ENCODE peak calls at places on chromosomes 12 and 14, in four cellular contexts. G is glutamatergic neuron, C is astrocyte of the cerebellum, Y is nephron progenitor cell. O is an unnamed sample.
A peak's percentile ranks its signal among the peaks of the same experiment; 100 is the strongest.

GRCh38 chr12:131015581-131016337 is 62.1 kb downstream of the ADGRD1 start:
- DNase-seq in G (no peak), Y (no peak), C (no peak), O (no peak)

GRCh38 chr12:71710276-71711125 is 24.6 kb downstream of the TMEM19 start:
- DNase-seq in C (peak; percentile 69), G (no peak), Y (no peak), O (no peak)

GRCh38 chr12:50488801-50489200 is 16.0 kb upstream of the DIP2B start:
- DNase-seq in G (no peak), Y (no peak), C (no peak), O (no peak)

GRCh38 chr12:96985515-96986362 is 78.7 kb downstream of the NEDD1 start:
- DNase-seq in Y (peak; percentile 56), C (no peak), G (peak; percentile 46), O (peak; percentile 35)

GRCh38 chr12:65634061-65634460 is 190.2 kb upstream of the HMGA2 start:
- DNase-seq in Y (no peak), G (no peak), C (no peak), O (no peak)

GRCh38 chr14:63647696-63648410 is 6.2 kb upstream of the WDR89 start:
- DNase-seq in G (no peak), Y (no peak), C (no peak), O (no peak)

GRCh38 chr12:66862586-66862985 is 183.7 kb upstream of the GRIP1 start:
- DNase-seq in C (no peak), G (no peak), Y (no peak), O (no peak)

GRCh38 chr14:95407342-95407741 is 87.6 kb upstream of the CLMN start:
- DNase-seq in C (no peak), Y (no peak), G (no peak), O (no peak)

GRCh38 chr14:73714656-73715081 is 485 bp upstream of the PNMA1 start:
- DNase-seq in C (no peak), Y (no peak), G (no peak), O (no peak)

GRCh38 chr14:101072945-101073597 is 169.5 kb upstream of the RTL1 start:
- DNase-seq in Y (peak; percentile 71), C (peak; percentile 86), G (peak; percentile 82), O (peak; percentile 95)

GRCh38 chr12:49019435-49020317 is 1.1 kb upstream of the PRKAG1 start:
- DNase-seq in G (peak; percentile 54), C (no peak), Y (peak; percentile 36), O (peak; percentile 64)

GRCh38 chr12:120939954-120940353 is 35.8 kb upstream of the SPPL3 start:
- DNase-seq in C (no peak), G (no peak), Y (no peak), O (no peak)

GRCh38 chr14:96538663-96539317 is 36.6 kb downstream of the PAPOLA start:
- DNase-seq in G (no peak), C (no peak), Y (no peak), O (no peak)

GRCh38 chr14:61280526-61281185 is 482 bp downstream of the TMEM30B start:
- DNase-seq in G (peak; percentile 74), C (no peak), Y (peak; percentile 66), O (peak; percentile 15)

GRCh38 chr12:105204916-105205315 is 31.1 kb downstream of the APPL2 start:
- DNase-seq in G (no peak), Y (no peak), C (peak; percentile 11), O (no peak)

GRCh38 chr12:40691913-40692616 is at the start of gene CNTN1:
- DNase-seq in G (peak; percentile 88), Y (peak; percentile 83), C (peak; percentile 50), O (peak; percentile 83)

GRCh38 chr12:40300490-40300889 is 75.7 kb downstream of the LRRK2 start:
- DNase-seq in G (no peak), C (no peak), Y (no peak), O (no peak)

GRCh38 chr14:68638817-68639517 is 153.9 kb downstream of the ZFP36L1 start:
- DNase-seq in Y (no peak), G (no peak), C (no peak), O (no peak)

GRCh38 chr12:122003646-122004611 is 17.8 kb upstream of the BCL7A start:
- DNase-seq in Y (no peak), G (peak; percentile 34), C (peak; percentile 23), O (no peak)

GRCh38 chr12:124352839-124353238 is 57.9 kb downstream of the RFLNA start:
- DNase-seq in Y (no peak), C (no peak), G (no peak), O (peak; percentile 51)

GRCh38 chr14:92317511-92317910 is 5.5 kb upstream of the SLC24A4 start:
- DNase-seq in Y (no peak), C (no peak), G (no peak), O (no peak)

GRCh38 chr12:47387991-47388390 is 308.2 kb upstream of the AMIGO2 start:
- DNase-seq in Y (no peak), G (no peak), C (no peak), O (no peak)

GRCh38 chr14:102218688-102219087 is 79.0 kb downstream of the WDR20 start:
- DNase-seq in G (no peak), Y (no peak), C (no peak), O (no peak)

GRCh38 chr14:104877806-104878550 is 12.9 kb downstream of the CEP170B start:
- DNase-seq in C (no peak), Y (peak; percentile 0), G (no peak), O (peak; percentile 7)

GRCh38 chr12:11070999-11071398 is 8.9 kb upstream of the TAS2R46 start:
- DNase-seq in G (no peak), C (no peak), Y (no peak), O (no peak)

GRCh38 chr14:106879241-106879640 is 1352.9 kb downstream of the TMEM121 start:
- DNase-seq in Y (no peak), C (no peak), G (no peak), O (peak; percentile 68)

GRCh38 chr14:88422919-88423318 is 37.5 kb downstream of the SPATA7 start:
- DNase-seq in Y (no peak), C (no peak), G (no peak), O (no peak)

DNA sequence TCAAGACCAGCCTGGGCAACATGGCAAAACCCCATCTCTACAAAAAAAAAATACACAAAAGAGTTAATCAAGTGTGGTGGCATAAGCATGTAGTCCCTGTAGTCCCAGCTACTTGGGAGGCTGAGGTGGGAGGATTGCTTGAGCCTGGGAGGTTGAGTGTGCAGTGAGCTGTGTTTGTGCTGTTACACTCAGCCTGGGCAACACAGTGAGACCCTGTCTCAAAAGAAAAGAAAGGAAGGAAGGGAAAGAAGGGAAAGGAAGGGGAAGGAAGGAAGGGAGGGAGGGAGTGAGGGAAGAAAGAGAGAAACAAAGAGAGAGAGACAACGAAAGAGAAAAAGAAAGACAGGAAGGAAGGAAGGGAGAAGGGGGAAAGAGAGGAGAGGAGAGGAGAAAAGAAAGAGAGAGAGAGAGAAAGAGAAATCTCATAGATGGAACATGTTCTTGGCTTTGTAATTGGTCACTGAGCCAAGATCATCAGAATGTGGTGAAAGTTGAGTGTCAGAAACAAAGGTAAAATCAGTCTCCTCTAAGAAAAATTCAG is 26.8 kb upstream of the NAP1L1 start:
- DNase-seq in G (no peak), C (no peak), Y (no peak), O (no peak)
- TF ChIP-seq CTCF in G (no peak), C (no peak), Y (no peak), O (no peak)

GRCh38 chr12:18165422-18165871 is 75.5 kb upstream of the RERGL start:
- DNase-seq in G (no peak), C (peak; percentile 29), Y (no peak), O (no peak)
- TF ChIP-seq CTCF in G (no peak), C (no peak), Y (no peak), O (no peak)

GRCh38 chr12:98227162-98227561 is 288.2 kb upstream of the TMPO start:
- DNase-seq in C (no peak), G (no peak), Y (no peak), O (no peak)
- TF ChIP-seq CTCF in C (peak; percentile 36), G (peak; percentile 52), Y (peak; percentile 36), O (peak; percentile 33)

GRCh38 chr12:110583137-110584059 is at the start of gene PPTC7:
- DNase-seq in C (peak; percentile 90), Y (peak; percentile 98), G (peak; percentile 98), O (peak; percentile 98)

GRCh38 chr12:110585231-110585799 is 2.2 kb upstream of the PPTC7 start:
- DNase-seq in C (no peak), Y (no peak), G (no peak), O (no peak)

GRCh38 chr12:110579889-110580253 is 3.2 kb downstream of the PPTC7 start:
- DNase-seq in G (no peak), Y (no peak), C (no peak), O (no peak)

GRCh38 chr12:110581951-110582285 is 1.2 kb downstream of the PPTC7 start:
- DNase-seq in C (no peak), Y (no peak), G (no peak), O (no peak)

DNA sequence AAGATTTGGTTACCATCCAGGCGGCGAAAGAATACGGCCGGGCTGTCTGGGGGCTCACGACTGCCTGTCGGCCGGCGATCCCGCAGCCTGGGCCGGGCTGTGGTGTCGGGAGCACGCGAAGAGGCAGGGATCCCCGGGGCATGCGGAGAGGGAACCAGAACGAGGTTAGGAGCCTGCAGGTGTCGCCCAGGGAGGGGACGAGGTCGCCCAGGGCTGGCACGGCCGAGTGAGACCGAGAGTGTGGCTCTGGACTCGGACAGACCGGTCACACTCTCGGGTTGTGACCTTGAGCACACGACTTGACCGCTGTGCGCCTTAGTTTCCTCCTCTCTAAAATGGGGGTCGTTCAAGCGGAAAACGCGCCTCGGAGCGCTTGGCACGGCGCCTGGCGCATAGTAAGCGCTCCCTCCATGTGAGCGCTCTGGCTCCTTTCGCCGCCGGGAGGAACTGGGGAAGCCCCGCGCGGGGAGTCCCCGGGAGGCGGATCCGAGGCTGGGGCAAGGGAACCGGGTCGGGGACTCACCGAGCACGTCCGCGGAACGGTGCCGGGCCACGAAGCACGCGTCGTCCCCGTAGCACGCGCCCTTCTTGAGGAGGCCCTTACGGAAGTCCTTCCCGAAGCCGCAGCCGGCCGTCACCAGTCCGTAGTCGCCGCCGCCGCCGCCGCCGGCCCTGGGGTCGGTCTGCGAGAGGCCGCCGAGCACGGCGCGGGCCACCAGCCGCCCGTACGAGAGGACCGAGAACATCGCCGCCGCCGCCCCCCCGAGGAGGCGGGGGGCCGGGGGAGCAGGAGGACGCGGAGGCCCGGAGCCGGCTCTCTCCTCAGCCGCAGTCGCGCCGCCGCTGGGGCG is 607 bp downstream of the PPTC7 start:
- DNase-seq in Y (peak; percentile 63), C (no peak), G (peak; percentile 66), O (peak; percentile 54)
- TF ChIP-seq CTCF in Y (no peak), C (no peak), G (no peak), O (no peak)